ENCODE peak calls at places on chromosome 16, in eight cellular contexts. One of them, this sample, is unnamed.

GRCh38 chr16:24995469-24995868 is 19.7 kb downstream of the ARHGAP17 start:
- DNase-seq in mesendoderm: no peak
- DNase-seq in NCI-H1105 treated with DMSO at 0.1 percent for 48 hours: no peak
- DNase-seq in fibroblast of the aortic adventitia: no peak
- DNase-seq in AG10803: no peak
- DNase-seq in tibial artery: no peak
- DNase-seq in Panc1: no peak
- DNase-seq in stimulated activated CD4-positive, alpha-beta T cell treated with anti-CD3 and anti-CD28 coated beads, Interleukin-2, amount 100 ng/mL, for 48 hours: no peak
- DNase-seq in this sample: no peak

GRCh38 chr16:2331199-2331931 is 9.2 kb downstream of the ABCA3 start:
- DNase-seq in mesendoderm: no peak
- DNase-seq in NCI-H1105 treated with DMSO at 0.1 percent for 48 hours: no peak
- DNase-seq in fibroblast of the aortic adventitia: no peak
- DNase-seq in AG10803: no peak
- DNase-seq in tibial artery: no peak
- DNase-seq in Panc1: no peak
- DNase-seq in stimulated activated CD4-positive, alpha-beta T cell treated with anti-CD3 and anti-CD28 coated beads, Interleukin-2, amount 100 ng/mL, for 48 hours: no peak
- DNase-seq in this sample: no peak

GRCh38 chr16:86990451-86990850 is 326.7 kb downstream of the C16orf95 start:
- DNase-seq in mesendoderm: no peak
- DNase-seq in NCI-H1105 treated with DMSO at 0.1 percent for 48 hours: no peak
- DNase-seq in fibroblast of the aortic adventitia: no peak
- DNase-seq in AG10803: no peak
- DNase-seq in tibial artery: no peak
- DNase-seq in Panc1: no peak
- DNase-seq in stimulated activated CD4-positive, alpha-beta T cell treated with anti-CD3 and anti-CD28 coated beads, Interleukin-2, amount 100 ng/mL, for 48 hours: no peak
- DNase-seq in this sample: no peak

GRCh38 chr16:17161034-17161433 is 309.7 kb downstream of the XYLT1 start:
- DNase-seq in mesendoderm: no peak
- DNase-seq in NCI-H1105 treated with DMSO at 0.1 percent for 48 hours: peak
- DNase-seq in fibroblast of the aortic adventitia: no peak
- DNase-seq in AG10803: no peak
- DNase-seq in tibial artery: no peak
- DNase-seq in Panc1: no peak
- DNase-seq in stimulated activated CD4-positive, alpha-beta T cell treated with anti-CD3 and anti-CD28 coated beads, Interleukin-2, amount 100 ng/mL, for 48 hours: no peak
- DNase-seq in this sample: no peak

GRCh38 chr16:83532634-83533033 is 275.1 kb upstream of the HSBP1 start:
- DNase-seq in mesendoderm: no peak
- DNase-seq in NCI-H1105 treated with DMSO at 0.1 percent for 48 hours: no peak
- DNase-seq in fibroblast of the aortic adventitia: no peak
- DNase-seq in AG10803: no peak
- DNase-seq in tibial artery: no peak
- DNase-seq in Panc1: no peak
- DNase-seq in stimulated activated CD4-positive, alpha-beta T cell treated with anti-CD3 and anti-CD28 coated beads, Interleukin-2, amount 100 ng/mL, for 48 hours: no peak
- DNase-seq in this sample: no peak

GRCh38 chr16:56269824-56270684 is 78.8 kb downstream of the GNAO1 start:
- DNase-seq in mesendoderm: peak
- DNase-seq in NCI-H1105 treated with DMSO at 0.1 percent for 48 hours: no peak
- DNase-seq in fibroblast of the aortic adventitia: peak
- DNase-seq in AG10803: peak
- DNase-seq in tibial artery: peak
- DNase-seq in Panc1: no peak
- DNase-seq in stimulated activated CD4-positive, alpha-beta T cell treated with anti-CD3 and anti-CD28 coated beads, Interleukin-2, amount 100 ng/mL, for 48 hours: no peak
- DNase-seq in this sample: peak

GRCh38 chr16:25978227-25978626 is 286.5 kb downstream of the HS3ST4 start:
- DNase-seq in mesendoderm: no peak
- DNase-seq in NCI-H1105 treated with DMSO at 0.1 percent for 48 hours: no peak
- DNase-seq in fibroblast of the aortic adventitia: no peak
- DNase-seq in AG10803: no peak
- DNase-seq in tibial artery: no peak
- DNase-seq in Panc1: no peak
- DNase-seq in stimulated activated CD4-positive, alpha-beta T cell treated with anti-CD3 and anti-CD28 coated beads, Interleukin-2, amount 100 ng/mL, for 48 hours: no peak
- DNase-seq in this sample: no peak

GRCh38 chr16:71609066-71609465 is 16.9 kb upstream of the MARVELD3 start:
- DNase-seq in mesendoderm: no peak
- DNase-seq in NCI-H1105 treated with DMSO at 0.1 percent for 48 hours: no peak
- DNase-seq in fibroblast of the aortic adventitia: no peak
- DNase-seq in AG10803: no peak
- DNase-seq in tibial artery: no peak
- DNase-seq in Panc1: no peak
- DNase-seq in stimulated activated CD4-positive, alpha-beta T cell treated with anti-CD3 and anti-CD28 coated beads, Interleukin-2, amount 100 ng/mL, for 48 hours: no peak
- DNase-seq in this sample: no peak

GRCh38 chr16:49701867-49702494 is 153.9 kb downstream of the ZNF423 start:
- DNase-seq in mesendoderm: peak
- DNase-seq in NCI-H1105 treated with DMSO at 0.1 percent for 48 hours: no peak
- DNase-seq in fibroblast of the aortic adventitia: peak
- DNase-seq in AG10803: peak
- DNase-seq in tibial artery: peak
- DNase-seq in Panc1: no peak
- DNase-seq in stimulated activated CD4-positive, alpha-beta T cell treated with anti-CD3 and anti-CD28 coated beads, Interleukin-2, amount 100 ng/mL, for 48 hours: no peak
- DNase-seq in this sample: peak

GRCh38 chr16:84093120-84093878 is 23.4 kb downstream of the MBTPS1 start:
- DNase-seq in mesendoderm: no peak
- DNase-seq in NCI-H1105 treated with DMSO at 0.1 percent for 48 hours: no peak
- DNase-seq in fibroblast of the aortic adventitia: no peak
- DNase-seq in AG10803: no peak
- DNase-seq in tibial artery: no peak
- DNase-seq in Panc1: no peak
- DNase-seq in stimulated activated CD4-positive, alpha-beta T cell treated with anti-CD3 and anti-CD28 coated beads, Interleukin-2, amount 100 ng/mL, for 48 hours: no peak
- DNase-seq in this sample: no peak

GRCh38 chr16:59848314-59848713 is 1114.2 kb upstream of the GOT2 start:
- DNase-seq in mesendoderm: no peak
- DNase-seq in NCI-H1105 treated with DMSO at 0.1 percent for 48 hours: no peak
- DNase-seq in fibroblast of the aortic adventitia: no peak
- DNase-seq in AG10803: peak
- DNase-seq in tibial artery: no peak
- DNase-seq in Panc1: no peak
- DNase-seq in stimulated activated CD4-positive, alpha-beta T cell treated with anti-CD3 and anti-CD28 coated beads, Interleukin-2, amount 100 ng/mL, for 48 hours: no peak
- DNase-seq in this sample: peak

GRCh38 chr16:16175296-16175695 is 48.0 kb downstream of the ABCC6 start:
- DNase-seq in mesendoderm: no peak
- DNase-seq in NCI-H1105 treated with DMSO at 0.1 percent for 48 hours: no peak
- DNase-seq in fibroblast of the aortic adventitia: no peak
- DNase-seq in AG10803: no peak
- DNase-seq in tibial artery: no peak
- DNase-seq in Panc1: no peak
- DNase-seq in stimulated activated CD4-positive, alpha-beta T cell treated with anti-CD3 and anti-CD28 coated beads, Interleukin-2, amount 100 ng/mL, for 48 hours: no peak
- DNase-seq in this sample: no peak

GRCh38 chr16:19330801-19331484 is 45.4 kb downstream of the CLEC19A start:
- DNase-seq in mesendoderm: peak
- DNase-seq in NCI-H1105 treated with DMSO at 0.1 percent for 48 hours: no peak
- DNase-seq in fibroblast of the aortic adventitia: peak
- DNase-seq in AG10803: peak
- DNase-seq in tibial artery: no peak
- DNase-seq in Panc1: no peak
- DNase-seq in stimulated activated CD4-positive, alpha-beta T cell treated with anti-CD3 and anti-CD28 coated beads, Interleukin-2, amount 100 ng/mL, for 48 hours: no peak
- DNase-seq in this sample: peak

GRCh38 chr16:27169511-27170071 is 33.7 kb upstream of the KDM8 start:
- DNase-seq in mesendoderm: peak
- DNase-seq in NCI-H1105 treated with DMSO at 0.1 percent for 48 hours: no peak
- DNase-seq in fibroblast of the aortic adventitia: peak
- DNase-seq in AG10803: peak
- DNase-seq in tibial artery: no peak
- DNase-seq in Panc1: no peak
- DNase-seq in stimulated activated CD4-positive, alpha-beta T cell treated with anti-CD3 and anti-CD28 coated beads, Interleukin-2, amount 100 ng/mL, for 48 hours: peak
- DNase-seq in this sample: peak

GRCh38 chr16:11325404-11326083 is 19.7 kb upstream of the RMI2 start:
- DNase-seq in mesendoderm: no peak
- DNase-seq in NCI-H1105 treated with DMSO at 0.1 percent for 48 hours: no peak
- DNase-seq in fibroblast of the aortic adventitia: no peak
- DNase-seq in AG10803: no peak
- DNase-seq in tibial artery: no peak
- DNase-seq in Panc1: no peak
- DNase-seq in stimulated activated CD4-positive, alpha-beta T cell treated with anti-CD3 and anti-CD28 coated beads, Interleukin-2, amount 100 ng/mL, for 48 hours: no peak
- DNase-seq in this sample: no peak

GRCh38 chr16:68077866-68078725 is 7.1 kb upstream of the NFATC3 start:
- DNase-seq in mesendoderm: no peak
- DNase-seq in NCI-H1105 treated with DMSO at 0.1 percent for 48 hours: no peak
- DNase-seq in fibroblast of the aortic adventitia: no peak
- DNase-seq in AG10803: no peak
- DNase-seq in tibial artery: no peak
- DNase-seq in Panc1: no peak
- DNase-seq in stimulated activated CD4-positive, alpha-beta T cell treated with anti-CD3 and anti-CD28 coated beads, Interleukin-2, amount 100 ng/mL, for 48 hours: no peak
- DNase-seq in this sample: no peak

GRCh38 chr16:31874354-31875111 is 926 bp downstream of the ZNF267 start:
- DNase-seq in mesendoderm: no peak
- DNase-seq in NCI-H1105 treated with DMSO at 0.1 percent for 48 hours: peak
- DNase-seq in fibroblast of the aortic adventitia: peak
- DNase-seq in AG10803: peak
- DNase-seq in tibial artery: no peak
- DNase-seq in Panc1: no peak
- DNase-seq in stimulated activated CD4-positive, alpha-beta T cell treated with anti-CD3 and anti-CD28 coated beads, Interleukin-2, amount 100 ng/mL, for 48 hours: no peak
- DNase-seq in this sample: peak

GRCh38 chr16:71287454-71287853 is 1.7 kb downstream of the CMTR2 start:
- DNase-seq in mesendoderm: no peak
- DNase-seq in NCI-H1105 treated with DMSO at 0.1 percent for 48 hours: no peak
- DNase-seq in fibroblast of the aortic adventitia: no peak
- DNase-seq in AG10803: no peak
- DNase-seq in tibial artery: no peak
- DNase-seq in Panc1: no peak
- DNase-seq in stimulated activated CD4-positive, alpha-beta T cell treated with anti-CD3 and anti-CD28 coated beads, Interleukin-2, amount 100 ng/mL, for 48 hours: no peak
- DNase-seq in this sample: no peak

GRCh38 chr16:9099131-9099625 is 7.7 kb downstream of the HAPSTR1 start:
- DNase-seq in mesendoderm: no peak
- DNase-seq in NCI-H1105 treated with DMSO at 0.1 percent for 48 hours: no peak
- DNase-seq in fibroblast of the aortic adventitia: peak
- DNase-seq in AG10803: peak
- DNase-seq in tibial artery: no peak
- DNase-seq in Panc1: no peak
- DNase-seq in stimulated activated CD4-positive, alpha-beta T cell treated with anti-CD3 and anti-CD28 coated beads, Interleukin-2, amount 100 ng/mL, for 48 hours: no peak
- DNase-seq in this sample: peak

GRCh38 chr16:49498241-49499017 is 124.8 kb downstream of the C16orf78 start:
- DNase-seq in mesendoderm: no peak
- DNase-seq in NCI-H1105 treated with DMSO at 0.1 percent for 48 hours: no peak
- DNase-seq in fibroblast of the aortic adventitia: no peak
- DNase-seq in AG10803: no peak
- DNase-seq in tibial artery: no peak
- DNase-seq in Panc1: no peak
- DNase-seq in stimulated activated CD4-positive, alpha-beta T cell treated with anti-CD3 and anti-CD28 coated beads, Interleukin-2, amount 100 ng/mL, for 48 hours: no peak
- DNase-seq in this sample: no peak

This sample was measured in astrocyte.